ENCODE peak calls at places on chromosomes 6 and 20, in eight cellular contexts. P is activated naive CD4-positive, alpha-beta T cell treated with anti-CD3 and anti-CD28 coated beads, Interleukin-2, amount 10 ng/mL, durations not matched to agents 7 days and 5 days; W is LoVo; G is GM23248; J is psoas muscle; E is hippocampal formation; X is mesothelial cell of epicardium; F is left ventricle myocardium superior. S is an unnamed sample.

GRCh38 chr20:5908981-5909380 is 41.4 kb downstream of the TRMT6 start:
- DNase-seq in P (no peak), W (no peak), G (no peak), J (no peak), E (no peak), X (no peak), F (no peak), S (peak; percentile 24)

GRCh38 chr6:34714663-34715062 is 18.1 kb upstream of the ILRUN start:
- DNase-seq in P (no peak), W (no peak), G (no peak), J (no peak), E (no peak), X (no peak), F (no peak), S (no peak)

GRCh38 chr20:48910360-48910781 is 11.1 kb upstream of the ARFGEF2 start:
- DNase-seq in P (no peak), W (no peak), G (no peak), J (no peak), E (no peak), X (no peak), F (no peak), S (peak; percentile 69)

GRCh38 chr6:147774856-147775255 is 266.4 kb downstream of the SAMD5 start:
- DNase-seq in P (no peak), W (no peak), G (no peak), J (no peak), E (no peak), X (no peak), F (no peak), S (no peak)

GRCh38 chr6:11653028-11653583 is 115.6 kb downstream of the TMEM170B start:
- DNase-seq in P (peak; percentile 64), W (no peak), G (peak; percentile 89), J (no peak), E (no peak), X (no peak), F (no peak), S (peak; percentile 98)

GRCh38 chr20:35845561-35845960 is 73.7 kb downstream of the PHF20 start:
- DNase-seq in P (no peak), W (no peak), G (peak; percentile 61), J (no peak), E (no peak), X (no peak), F (no peak), S (no peak)

GRCh38 chr6:99521557-99522286 is 6.5 kb upstream of the USP45 start:
- DNase-seq in P (no peak), W (no peak), G (peak; percentile 80), J (peak; percentile 42), E (no peak), X (no peak), F (peak; percentile 35), S (peak; percentile 22)

GRCh38 chr20:59040682-59041081 is 1.9 kb downstream of the PRELID3B start:
- DNase-seq in P (no peak), W (no peak), G (no peak), J (no peak), E (no peak), X (no peak), F (no peak), S (no peak)

GRCh38 chr20:43392561-43392960 is 65.1 kb upstream of the SRSF6 start:
- DNase-seq in P (no peak), W (no peak), G (no peak), J (no peak), E (no peak), X (no peak), F (no peak), S (no peak)

GRCh38 chr20:9597547-9597946 is 83.2 kb downstream of the LAMP5 start:
- DNase-seq in P (no peak), W (no peak), G (no peak), J (no peak), E (no peak), X (no peak), F (no peak), S (no peak)

S was measured in M059J.